ENCODE peak calls at places on chromosome 3, in eight cellular contexts. V, M, N, P, T, Z, L and I are unnamed samples.

GRCh38 chr3:40780341-40780800 is 255.6 kb downstream of the ZNF621 start:
- DNase-seq in T (no peak), Z (peak), V (peak), N (no peak), M (no peak), P (peak), L (no peak), I (no peak)

GRCh38 chr3:141401584-141402475 is 33.5 kb downstream of the ZBTB38 start:
- DNase-seq in L (no peak), M (peak), P (peak), Z (peak), T (peak), N (no peak), V (peak), I (no peak)

GRCh38 chr3:12782172-12782815 is 14.2 kb upstream of the CAND2 start:
- DNase-seq in L (no peak), T (no peak), N (no peak), V (no peak), Z (no peak), P (no peak), M (peak), I (no peak)

GRCh38 chr3:111592143-111592542 is 3.0 kb downstream of the ZBED2 start:
- DNase-seq in Z (no peak), M (no peak), P (no peak), L (no peak), N (no peak), T (no peak), V (no peak), I (no peak)

GRCh38 chr3:171867976-171868375 is 24.8 kb downstream of the TMEM212 start:
- DNase-seq in V (no peak), P (no peak), N (no peak), T (peak), L (no peak), M (peak), Z (no peak), I (no peak)

GRCh38 chr3:117706731-117707130 is 997.2 kb downstream of the TUSC7 start:
- DNase-seq in V (no peak), L (no peak), P (no peak), M (no peak), T (no peak), Z (no peak), N (no peak), I (no peak)

GRCh38 chr3:65785065-65785645 is 253.6 kb downstream of the MAGI1 start:
- DNase-seq in P (no peak), T (peak), V (peak), L (peak), M (peak), N (no peak), Z (peak), I (peak)

GRCh38 chr3:44323341-44323955 is 15.1 kb upstream of the TCAIM start:
- DNase-seq in P (no peak), Z (peak), T (peak), M (peak), V (peak), L (peak), N (no peak), I (peak)

GRCh38 chr3:120348065-120348980 is 831 bp downstream of the LRRC58 start:
- DNase-seq in L (no peak), Z (peak), P (no peak), N (peak), T (peak), V (peak), M (no peak), I (peak)

GRCh38 chr3:128203171-128203570 is 49.9 kb downstream of the EEFSEC start:
- DNase-seq in N (no peak), V (no peak), L (no peak), T (no peak), M (no peak), P (no peak), Z (no peak), I (no peak)

GRCh38 chr3:160691151-160691550 is 14.2 kb downstream of the ARL14 start:
- DNase-seq in T (no peak), M (no peak), Z (no peak), V (no peak), P (no peak), L (no peak), N (no peak), I (no peak)

GRCh38 chr3:116005404-116005803 is 382.1 kb downstream of the GAP43 start:
- DNase-seq in T (no peak), V (peak), M (peak), Z (no peak), N (peak), L (peak), P (no peak), I (no peak)

GRCh38 chr3:169340055-169340454 is 323.5 kb downstream of the MECOM start:
- DNase-seq in V (no peak), M (no peak), P (no peak), T (no peak), L (no peak), N (no peak), Z (no peak), I (no peak)